ENCODE peak calls at places on chromosomes 11 and 22, in nine cellular contexts. P, V, Q, U, C, I, T, N and S are unnamed samples.

GRCh38 chr22:22242488-22242887 is 2.1 kb upstream of the VPREB1 start:
- DNase-seq in P (no peak), V (no peak), Q (no peak), U (no peak), C (no peak), I (no peak), T (no peak), N (no peak), S (no peak)

GRCh38 chr11:35845860-35846259 is 98.0 kb upstream of the LDLRAD3 start:
- DNase-seq in P (peak), V (no peak), Q (no peak), U (no peak), C (no peak), I (no peak), T (no peak), N (no peak), S (no peak)

GRCh38 chr22:32564170-32565001 is 89.8 kb downstream of the FBXO7 start:
- DNase-seq in P (peak), V (no peak), Q (no peak), U (no peak), C (no peak), I (no peak), T (no peak), N (no peak), S (no peak)

GRCh38 chr11:94790771-94791180 is 22.6 kb downstream of the AMOTL1 start:
- DNase-seq in P (no peak), V (no peak), Q (no peak), U (no peak), C (no peak), I (no peak), T (no peak), N (no peak), S (no peak)

GRCh38 chr11:59545179-59546020 is 34.1 kb downstream of the OR4D9 start:
- DNase-seq in P (peak), V (no peak), Q (no peak), U (no peak), C (no peak), I (no peak), T (no peak), N (no peak), S (no peak)

GRCh38 chr11:44681698-44682097 is 45.1 kb upstream of the TSPAN18 start:
- DNase-seq in P (peak), V (no peak), Q (no peak), U (no peak), C (no peak), I (no peak), T (no peak), N (no peak), S (no peak)

GRCh38 chr22:44623771-44624510 is 78.1 kb upstream of the PRR5 start:
- DNase-seq in P (no peak), V (no peak), Q (no peak), U (no peak), C (no peak), I (no peak), T (no peak), N (no peak), S (peak)

GRCh38 chr22:35547993-35548761 is 7.5 kb downstream of the RASD2 start:
- DNase-seq in P (no peak), V (no peak), Q (no peak), U (no peak), C (no peak), I (no peak), T (no peak), N (no peak), S (no peak)

GRCh38 chr11:125273519-125274000 is 109.0 kb downstream of the PKNOX2 start:
- DNase-seq in P (no peak), V (no peak), Q (no peak), U (no peak), C (no peak), I (no peak), T (no peak), N (no peak), S (no peak)

GRCh38 chr11:96098511-96099241 is 174.8 kb upstream of the MTMR2 start:
- DNase-seq in P (peak), V (no peak), Q (no peak), U (no peak), C (no peak), I (no peak), T (no peak), N (no peak), S (no peak)

GRCh38 chr11:64340671-64341335 is 799 bp downstream of the CCDC88B start:
- DNase-seq in P (no peak), V (no peak), Q (peak), U (no peak), C (no peak), I (no peak), T (peak), N (peak), S (peak)

GRCh38 chr22:17578129-17578754 is 14.9 kb downstream of the SLC25A18 start:
- DNase-seq in P (peak), V (peak), Q (peak), U (no peak), C (peak), I (no peak), T (peak), N (no peak), S (no peak)

GRCh38 chr11:69650832-69651344 is 9.9 kb downstream of the CCND1 start:
- DNase-seq in P (no peak), V (no peak), Q (no peak), U (no peak), C (no peak), I (no peak), T (no peak), N (no peak), S (no peak)

GRCh38 chr11:77250881-77251640 is 50.4 kb downstream of the GDPD4 start:
- DNase-seq in P (peak), V (no peak), Q (no peak), U (no peak), C (no peak), I (no peak), T (no peak), N (no peak), S (no peak)

GRCh38 chr22:40444483-40444787 is 74.0 kb downstream of the SGSM3 start:
- DNase-seq in P (no peak), V (no peak), Q (no peak), U (no peak), C (no peak), I (no peak), T (no peak), N (no peak), S (no peak)

GRCh38 chr11:101866619-101867491 is 48.0 kb upstream of the CEP126 start:
- DNase-seq in P (peak), V (no peak), Q (no peak), U (no peak), C (no peak), I (no peak), T (no peak), N (no peak), S (no peak)

GRCh38 chr22:34800265-34800664 is 265.7 kb upstream of the ISX start:
- DNase-seq in P (no peak), V (no peak), Q (no peak), U (no peak), C (no peak), I (no peak), T (peak), N (no peak), S (no peak)

GRCh38 chr22:28332410-28332809 is 347.2 kb downstream of the TTC28 start:
- DNase-seq in P (peak), V (no peak), Q (no peak), U (no peak), C (no peak), I (no peak), T (no peak), N (no peak), S (no peak)

GRCh38 chr22:25824828-25825474 is 83.0 kb downstream of the MYO18B start:
- DNase-seq in P (no peak), V (no peak), Q (no peak), U (no peak), C (no peak), I (no peak), T (no peak), N (no peak), S (no peak)

GRCh38 chr11:57904369-57904768 is 119.3 kb upstream of the OR9Q1 start:
- DNase-seq in P (no peak), V (no peak), Q (no peak), U (no peak), C (no peak), I (no peak), T (no peak), N (no peak), S (no peak)

GRCh38 chr11:34234086-34234740 is 123.6 kb downstream of the ABTB2 start:
- DNase-seq in P (peak), V (no peak), Q (no peak), U (no peak), C (no peak), I (no peak), T (no peak), N (peak), S (no peak)

GRCh38 chr11:31521497-31522150 is 12.1 kb downstream of the ELP4 start:
- DNase-seq in P (no peak), V (no peak), Q (no peak), U (no peak), C (no peak), I (no peak), T (no peak), N (no peak), S (no peak)

GRCh38 chr11:84117394-84117793 is 831.2 kb upstream of the CCDC90B start:
- DNase-seq in P (peak), V (no peak), Q (no peak), U (no peak), C (no peak), I (no peak), T (no peak), N (no peak), S (no peak)

GRCh38 chr11:120248551-120249278 is 8.8 kb downstream of the POU2F3 start:
- DNase-seq in P (peak), V (no peak), Q (no peak), U (no peak), C (no peak), I (no peak), T (no peak), N (no peak), S (no peak)

GRCh38 chr11:92528051-92528450 is 303.4 kb downstream of the FAT3 start:
- DNase-seq in P (peak), V (no peak), Q (no peak), U (no peak), C (no peak), I (no peak), T (no peak), N (no peak), S (no peak)

DNA sequence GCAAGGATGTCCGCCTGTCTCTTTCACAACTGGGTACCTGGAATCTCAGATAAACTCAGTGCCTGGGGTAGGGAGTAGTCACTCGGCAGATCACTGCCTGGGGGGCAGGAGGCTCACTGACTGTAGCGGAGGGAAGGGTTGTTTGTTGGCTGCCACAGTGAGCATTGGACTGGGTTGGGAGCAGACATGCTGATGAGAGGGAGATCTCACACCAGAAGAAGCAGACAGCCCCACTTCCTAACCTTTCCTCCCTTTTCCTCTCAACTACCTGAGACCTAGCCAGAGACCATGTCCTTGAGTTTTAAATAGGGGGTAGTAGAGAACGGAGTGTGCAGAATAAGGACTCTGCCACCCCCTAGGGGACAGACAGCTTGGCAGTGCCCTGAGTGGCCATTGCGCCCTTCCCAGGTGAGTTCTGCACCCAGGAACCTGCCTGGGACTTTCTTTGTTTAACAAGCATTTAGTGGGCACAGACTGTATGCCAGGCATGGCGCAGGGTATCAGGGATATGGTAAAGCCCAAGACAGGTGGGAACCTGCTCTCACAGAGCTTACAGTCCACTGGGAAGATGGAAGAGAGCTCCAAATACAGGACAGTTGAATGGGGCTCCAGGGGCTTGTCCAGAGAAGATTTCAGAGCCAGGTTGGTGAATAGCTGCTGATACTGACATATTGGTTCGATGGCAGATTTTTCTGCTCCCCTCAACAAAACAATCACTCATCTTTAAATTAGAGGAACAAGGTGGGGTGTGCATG is 115.7 kb upstream of the NNMT start:
- DNase-seq in P (peak), V (no peak), Q (peak), U (no peak), C (no peak), I (no peak), T (no peak), N (no peak), S (peak)
- TF ChIP-seq CTCF in P (peak), V (peak), Q (peak), U (peak), C (peak), I (no peak), T (peak), N (peak), S (peak)

GRCh38 chr11:61701298-61701993 is 21.3 kb downstream of the DAGLA start:
- DNase-seq in P (no peak), V (no peak), Q (no peak), U (no peak), C (no peak), I (no peak), T (no peak), N (no peak), S (peak)
- TF ChIP-seq CTCF in P (peak), V (no peak), Q (peak), U (no peak), C (peak), I (peak), T (peak), N (no peak), S (peak)

GRCh38 chr11:12301379-12301778 is 76.0 kb upstream of the PARVA start:
- DNase-seq in P (no peak), V (no peak), Q (no peak), U (no peak), C (no peak), I (no peak), T (no peak), N (no peak), S (no peak)
- TF ChIP-seq CTCF in P (no peak), V (no peak), Q (no peak), U (no peak), C (no peak), I (no peak), T (no peak), N (no peak), S (no peak)

GRCh38 chr11:65890324-65891179 is at the start of gene CCDC85B:
- DNase-seq in P (peak), V (peak), Q (peak), U (peak), C (peak), I (peak), T (peak), N (peak), S (peak)
- TF ChIP-seq CTCF in P (no peak), V (peak), Q (no peak), U (no peak), C (no peak), I (peak), T (no peak), N (no peak), S (no peak)